ENCODE peak calls at places on chromosomes 13 and 19, in four cellular contexts. W, B, I and G are unnamed samples.

GRCh38 chr13:32731576-32731975 is 145.3 kb downstream of the PDS5B start:
- DNase-seq in W (no peak), B (no peak), I (no peak), G (no peak)

GRCh38 chr13:28620011-28620830 is 38.7 kb upstream of the POMP start:
- DNase-seq in W (no peak), B (no peak), I (no peak), G (no peak)

GRCh38 chr13:99965329-99966000 is 6.1 kb downstream of the ZIC5 start:
- DNase-seq in W (no peak), B (no peak), I (no peak), G (no peak)

GRCh38 chr19:13053238-13053637 is 49.4 kb downstream of the LYL1 start:
- DNase-seq in W (no peak), B (no peak), I (no peak), G (no peak)

GRCh38 chr13:105519766-105520165 is 1015.7 kb downstream of the EFNB2 start:
- DNase-seq in W (no peak), B (no peak), I (no peak), G (no peak)

GRCh38 chr13:93116809-93117208 is 109.8 kb upstream of the GPC6 start:
- DNase-seq in W (no peak), B (no peak), I (peak), G (no peak)

GRCh38 chr13:102097708-102098107 is 304.1 kb downstream of the FGF14 start:
- DNase-seq in W (no peak), B (no peak), I (no peak), G (no peak)

GRCh38 chr19:10517361-10517759 is at the start of gene S1PR5:
- DNase-seq in W (peak), B (peak), I (no peak), G (peak)

GRCh38 chr13:105918842-105919741 is 616.4 kb downstream of the EFNB2 start:
- DNase-seq in W (peak), B (no peak), I (peak), G (peak)

GRCh38 chr13:49679244-49679643 is 12.0 kb downstream of the EBPL start:
- DNase-seq in W (peak), B (no peak), I (peak), G (peak)

GRCh38 chr13:113179374-113180230 is 21.2 kb downstream of the PROZ start:
- DNase-seq in W (peak), B (no peak), I (no peak), G (no peak)

GRCh38 chr19:45154064-45154827 is 6.5 kb downstream of the NKPD1 start:
- DNase-seq in W (peak), B (no peak), I (peak), G (peak)

GRCh38 chr19:20066861-20067260 is 10.9 kb upstream of the ZNF90 start:
- DNase-seq in W (no peak), B (no peak), I (no peak), G (no peak)

GRCh38 chr13:75173457-75174356 is 308.3 kb downstream of the TBC1D4 start:
- DNase-seq in W (no peak), B (no peak), I (peak), G (peak)

GRCh38 chr13:37747071-37747612 is 122.4 kb downstream of the TRPC4 start:
- DNase-seq in W (no peak), B (no peak), I (no peak), G (no peak)

GRCh38 chr13:48132961-48133360 is 38.1 kb upstream of the MED4 start:
- DNase-seq in W (no peak), B (no peak), I (no peak), G (no peak)

GRCh38 chr13:44109986-44110640 is 230.4 kb downstream of the LACC1 start:
- DNase-seq in W (no peak), B (no peak), I (no peak), G (peak)

GRCh38 chr19:56538761-56539263 is at the start of gene ZFP28:
- DNase-seq in W (no peak), B (peak), I (no peak), G (no peak)

GRCh38 chr13:39575641-39576238 is 27.3 kb downstream of the LHFPL6 start:
- DNase-seq in W (no peak), B (no peak), I (no peak), G (no peak)

GRCh38 chr19:36169084-36169760 is 17.0 kb upstream of the COX7A1 start:
- DNase-seq in W (no peak), B (no peak), I (no peak), G (no peak)

GRCh38 chr13:20482275-20482761 is 43.3 kb downstream of the CRYL1 start:
- DNase-seq in W (no peak), B (no peak), I (no peak), G (no peak)

GRCh38 chr19:29660835-29661234 is 4.4 kb upstream of the PLEKHF1 start:
- DNase-seq in W (peak), B (no peak), I (no peak), G (no peak)

GRCh38 chr19:49114630-49115363 is 627 bp downstream of the LIN7B start:
- DNase-seq in W (peak), B (peak), I (peak), G (no peak)

GRCh38 chr13:90448466-90449037 is 898.9 kb upstream of the MIR17HG start:
- DNase-seq in W (no peak), B (no peak), I (no peak), G (no peak)

GRCh38 chr13:73339086-73339485 is 280.3 kb downstream of the KLF5 start:
- DNase-seq in W (no peak), B (no peak), I (no peak), G (no peak)

GRCh38 chr19:35291916-35292315 is at the start of gene MAG:
- DNase-seq in W (no peak), B (no peak), I (no peak), G (no peak)

GRCh38 chr19:35533822-35534521 is 716 bp downstream of the GAPDHS start:
- DNase-seq in W (peak), B (peak), I (peak), G (peak)

GRCh38 chr13:60347174-60347573 is 49.8 kb upstream of the TDRD3 start:
- DNase-seq in W (no peak), B (no peak), I (no peak), G (no peak)

GRCh38 chr19:29893606-29894284 is 48.3 kb upstream of the URI1 start:
- DNase-seq in W (peak), B (no peak), I (no peak), G (no peak)

GRCh38 chr19:43570174-43570791 is 5.0 kb downstream of the XRCC1 start:
- DNase-seq in W (no peak), B (no peak), I (no peak), G (no peak)

GRCh38 chr19:10404888-10405808 is 1.8 kb upstream of the CDC37 start:
- DNase-seq in W (no peak), B (no peak), I (no peak), G (no peak)

GRCh38 chr19:35290381-35291135 is 1.4 kb upstream of the MAG start:
- DNase-seq in W (no peak), B (no peak), I (no peak), G (no peak)

GRCh38 chr13:73323615-73324014 is 264.8 kb downstream of the KLF5 start:
- DNase-seq in W (no peak), B (no peak), I (no peak), G (no peak)

GRCh38 chr19:46975918-46976782 is 43.5 kb upstream of the NPAS1 start:
- DNase-seq in W (peak), B (peak), I (peak), G (no peak)

GRCh38 chr19:46976845-46977320 is 42.8 kb upstream of the NPAS1 start:
- DNase-seq in W (peak), B (peak), I (no peak), G (no peak)

GRCh38 chr19:46972301-46972700 is 47.3 kb upstream of the NPAS1 start:
- DNase-seq in W (no peak), B (no peak), I (no peak), G (no peak)

GRCh38 chr19:46975011-46975917 is 44.4 kb upstream of the NPAS1 start:
- DNase-seq in W (no peak), B (no peak), I (no peak), G (no peak)

GRCh38 chr19:46974181-46974580 is 45.5 kb upstream of the NPAS1 start:
- DNase-seq in W (no peak), B (no peak), I (no peak), G (no peak)
- TF ChIP-seq ESRRA in W (no peak), B (no peak), I (no peak), G (no peak)

GRCh38 chr13:98264877-98265276 is 87.8 kb upstream of the RNF113B start:
- DNase-seq in W (no peak), B (no peak), I (no peak), G (no peak)

GRCh38 chr13:98267080-98267912 is 90.2 kb upstream of the RNF113B start:
- DNase-seq in W (no peak), B (no peak), I (peak), G (no peak)

GRCh38 chr13:98269386-98269785 is 92.3 kb upstream of the RNF113B start:
- DNase-seq in W (no peak), B (no peak), I (peak), G (no peak)

GRCh38 chr13:98263841-98264240 is 86.8 kb upstream of the RNF113B start:
- DNase-seq in W (no peak), B (no peak), I (no peak), G (no peak)

DNA sequence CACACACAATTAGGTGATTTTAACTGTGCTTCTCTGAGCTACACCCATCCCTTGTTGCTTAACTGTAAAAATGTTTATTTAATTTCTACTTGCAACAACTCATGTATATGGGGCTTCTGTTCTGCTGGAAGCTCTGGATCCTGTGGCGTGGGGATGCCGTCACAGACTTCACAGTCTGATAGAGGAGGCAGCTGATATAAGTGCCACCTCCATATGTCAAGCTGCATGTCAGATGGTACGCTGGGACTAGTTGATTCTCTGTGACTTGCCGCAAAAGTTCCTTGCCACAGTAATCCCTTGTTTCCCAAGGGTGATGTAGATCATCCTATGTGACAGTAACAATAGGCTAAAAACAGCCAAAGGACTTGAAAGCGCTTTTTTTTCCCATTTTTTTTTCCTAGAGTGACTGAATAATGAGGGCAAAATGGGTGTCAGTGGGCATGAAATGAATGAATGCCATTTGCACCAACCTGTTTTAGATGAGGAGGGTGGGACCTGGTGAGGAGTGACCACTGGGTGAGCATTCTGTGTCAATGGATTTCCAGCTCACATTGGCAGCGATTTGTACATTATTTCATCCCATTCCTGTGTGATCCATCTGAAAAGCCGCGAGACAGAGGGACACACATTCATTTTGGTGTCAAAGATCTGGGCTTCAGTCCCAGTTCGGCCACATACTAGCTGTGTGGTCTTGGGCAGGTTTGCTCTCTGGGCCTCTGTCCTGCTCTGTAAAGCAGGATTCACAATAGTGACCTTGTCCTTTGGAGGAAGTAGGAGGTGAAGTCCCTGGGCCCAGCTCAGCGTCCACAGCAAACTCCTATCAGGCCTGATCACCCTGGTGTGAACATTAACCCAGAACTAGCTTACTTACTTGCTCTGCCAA is 88.8 kb upstream of the RNF113B start:
- DNase-seq in W (no peak), B (no peak), I (peak), G (no peak)
- TF ChIP-seq JUN in W (no peak), B (no peak), I (no peak), G (no peak)

DNA sequence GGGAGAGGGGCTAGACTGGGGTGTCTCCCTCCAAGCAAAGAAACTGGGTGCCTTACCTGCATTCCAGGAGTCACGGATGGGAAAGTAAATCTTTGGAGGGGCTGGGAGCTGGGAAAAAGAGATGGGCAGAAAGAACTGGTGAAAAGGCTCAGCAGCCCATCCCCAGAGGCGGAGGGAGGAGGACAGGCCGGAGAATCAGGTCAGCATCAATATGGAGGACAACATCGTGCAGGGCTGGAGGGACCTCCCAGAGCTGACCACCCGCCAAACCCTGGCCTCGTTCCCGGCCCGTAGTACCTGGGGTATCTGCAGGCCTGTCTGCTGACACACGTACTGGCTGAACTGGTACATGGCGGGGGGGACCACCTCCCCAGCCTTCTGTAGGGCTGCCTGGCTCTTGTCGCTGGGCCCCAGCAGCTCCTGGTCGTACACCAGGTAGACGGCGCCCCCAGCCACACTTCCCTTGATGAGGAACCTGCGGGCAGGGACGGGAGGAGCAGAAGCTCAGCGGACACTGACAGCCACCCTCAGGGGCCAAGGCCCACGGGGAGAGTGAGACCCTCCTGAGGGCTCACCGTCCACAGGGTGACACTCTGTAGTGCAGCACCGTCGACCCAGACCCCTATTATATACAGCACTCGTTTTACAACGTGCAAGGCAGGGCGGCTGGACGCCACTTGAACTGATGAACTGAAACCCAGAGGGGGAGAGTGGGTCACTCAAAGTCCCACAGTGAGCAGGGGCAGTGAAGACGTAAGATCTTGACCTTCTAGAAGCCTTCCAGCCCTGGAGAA is 830 bp downstream of the MICOS13 start:
- DNase-seq in W (no peak), B (no peak), I (no peak), G (no peak)
- TF ChIP-seq ESRRA in W (no peak), B (no peak), I (no peak), G (no peak)

DNA sequence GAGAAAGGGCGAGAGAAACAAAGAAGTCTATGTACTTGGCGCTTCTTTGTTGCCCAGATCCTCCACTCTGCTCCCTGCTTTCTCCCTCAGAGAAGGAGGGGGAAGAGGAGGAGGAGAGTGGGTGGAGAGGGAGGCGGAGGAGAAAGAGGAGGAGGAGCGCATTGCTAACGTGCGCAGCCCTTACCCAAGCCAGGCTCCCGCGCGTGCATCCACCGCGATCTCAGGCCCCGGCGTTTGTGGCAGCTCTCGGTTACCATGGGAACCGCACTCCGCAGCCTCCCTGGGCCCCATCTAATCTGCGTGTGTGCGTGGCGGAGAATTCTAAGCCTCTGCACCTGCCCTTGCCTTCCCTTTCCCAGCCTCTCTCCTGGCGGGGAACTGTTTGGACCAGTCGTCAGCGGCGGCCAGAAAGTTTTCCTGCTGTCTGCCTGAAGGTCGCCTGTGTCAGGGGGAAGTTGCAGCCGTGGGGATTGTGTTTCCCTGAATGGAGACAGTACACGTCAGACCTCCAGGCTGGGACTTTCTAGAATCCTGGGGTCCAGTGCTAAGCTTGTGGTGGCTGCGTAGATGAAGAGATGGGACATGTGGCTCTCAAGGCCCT is at the start of gene ERICH6B:
- DNase-seq in W (peak), B (peak), I (no peak), G (no peak)
- TF ChIP-seq JUN in W (no peak), B (no peak), I (no peak), G (no peak)

GRCh38 chr19:18848860-18849661 is 17.3 kb downstream of the UPF1 start:
- DNase-seq in W (peak), B (no peak), I (no peak), G (no peak)
- TF ChIP-seq ESRRA in W (no peak), B (no peak), I (no peak), G (no peak)

GRCh38 chr19:4173479-4174211 is 8.7 kb downstream of the SIRT6 start:
- DNase-seq in W (no peak), B (no peak), I (no peak), G (no peak)

GRCh38 chr19:4171676-4172075 is 10.7 kb downstream of the SIRT6 start:
- DNase-seq in W (no peak), B (no peak), I (no peak), G (no peak)

GRCh38 chr19:4174895-4175668 is 7.3 kb downstream of the SIRT6 start:
- DNase-seq in W (no peak), B (no peak), I (no peak), G (no peak)

GRCh38 chr19:4174212-4174894 is 8.0 kb downstream of the SIRT6 start:
- DNase-seq in W (peak), B (no peak), I (no peak), G (no peak)

GRCh38 chr19:4172861-4173473 is 9.4 kb downstream of the SIRT6 start:
- DNase-seq in W (peak), B (peak), I (no peak), G (no peak)
- TF ChIP-seq JUN in W (no peak), B (peak), I (no peak), G (no peak)

GRCh38 chr19:41705393-41706174 is 2.8 kb upstream of the CEACAM5 start:
- DNase-seq in W (peak), B (peak), I (no peak), G (peak)

GRCh38 chr19:41707871-41708371 is 505 bp upstream of the CEACAM5 start:
- DNase-seq in W (no peak), B (peak), I (no peak), G (no peak)

GRCh38 chr19:41707502-41707812 is 969 bp upstream of the CEACAM5 start:
- DNase-seq in W (peak), B (peak), I (no peak), G (peak)

GRCh38 chr19:41708481-41708880 is at the start of gene CEACAM5:
- DNase-seq in W (no peak), B (peak), I (no peak), G (no peak)

DNA sequence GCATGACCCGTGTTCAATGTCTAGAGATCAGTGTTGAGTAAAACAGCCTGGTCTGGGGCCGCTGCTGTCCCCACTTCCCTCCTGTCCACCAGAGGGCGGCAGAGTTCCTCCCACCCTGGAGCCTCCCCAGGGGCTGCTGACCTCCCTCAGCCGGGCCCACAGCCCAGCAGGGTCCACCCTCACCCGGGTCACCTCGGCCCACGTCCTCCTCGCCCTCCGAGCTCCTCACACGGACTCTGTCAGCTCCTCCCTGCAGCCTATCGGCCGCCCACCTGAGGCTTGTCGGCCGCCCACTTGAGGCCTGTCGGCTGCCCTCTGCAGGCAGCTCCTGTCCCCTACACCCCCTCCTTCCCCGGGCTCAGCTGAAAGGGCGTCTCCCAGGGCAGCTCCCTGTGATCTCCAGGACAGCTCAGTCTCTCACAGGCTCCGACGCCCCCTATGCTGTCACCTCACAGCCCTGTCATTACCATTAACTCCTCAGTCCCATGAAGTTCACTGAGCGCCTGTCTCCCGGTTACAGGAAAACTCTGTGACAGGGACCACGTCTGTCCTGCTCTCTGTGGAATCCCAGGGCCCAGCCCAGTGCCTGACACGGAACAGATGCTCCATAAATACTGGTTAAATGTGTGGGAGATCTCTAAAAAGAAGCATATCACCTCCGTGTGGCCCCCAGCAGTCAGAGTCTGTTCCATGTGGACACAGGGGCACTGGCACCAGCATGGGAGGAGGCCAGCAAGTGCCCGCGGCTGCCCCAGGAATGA is 1.5 kb upstream of the CEACAM5 start:
- DNase-seq in W (peak), B (peak), I (peak), G (peak)
- TF ChIP-seq ESRRA in W (no peak), B (no peak), I (no peak), G (no peak)